ENCODE peak calls at places on chromosomes 1 and 21, in nine cellular contexts. J, T, O, C, S, D, R, H and U are unnamed samples.

GRCh38 chr21:43934716-43935705 is 70.0 kb downstream of the AGPAT3 start:
- DNase-seq in J (no peak), T (no peak), O (no peak), C (no peak), S (no peak), D (no peak), R (no peak), H (no peak), U (no peak)

GRCh38 chr1:159141584-159142518 is 29.6 kb upstream of the CADM3 start:
- DNase-seq in J (peak; percentile 89), T (no peak), O (peak; percentile 73), C (no peak), S (no peak), D (no peak), R (peak; percentile 64), H (peak; percentile 12), U (no peak)

GRCh38 chr1:213692236-213692831 is 295.4 kb upstream of the PROX1 start:
- DNase-seq in J (no peak), T (no peak), O (no peak), C (no peak), S (no peak), D (no peak), R (no peak), H (no peak), U (no peak)

GRCh38 chr1:4177425-4178150 is 277.5 kb upstream of the C1orf174 start:
- DNase-seq in J (no peak), T (no peak), O (no peak), C (no peak), S (no peak), D (peak; percentile 9), R (no peak), H (no peak), U (no peak)

GRCh38 chr1:150362721-150363425 is 1.1 kb upstream of the RPRD2 start:
- DNase-seq in J (no peak), T (peak; percentile 13), O (peak; percentile 5), C (no peak), S (no peak), D (no peak), R (no peak), H (no peak), U (no peak)

GRCh38 chr1:19529570-19530145 is 44.3 kb upstream of the CAPZB start:
- DNase-seq in J (no peak), T (no peak), O (no peak), C (no peak), S (no peak), D (no peak), R (no peak), H (no peak), U (no peak)

GRCh38 chr1:165734906-165735305 is 33.8 kb downstream of the TMCO1 start:
- DNase-seq in J (no peak), T (no peak), O (no peak), C (no peak), S (no peak), D (no peak), R (no peak), H (no peak), U (no peak)

GRCh38 chr1:108503062-108503740 is 53.1 kb downstream of the NBPF6 start:
- DNase-seq in J (peak; percentile 93), T (no peak), O (peak; percentile 97), C (no peak), S (no peak), D (no peak), R (peak; percentile 80), H (no peak), U (no peak)

GRCh38 chr1:220906561-220907334 is 27.5 kb downstream of the HLX start:
- DNase-seq in J (peak; percentile 69), T (no peak), O (peak; percentile 91), C (no peak), S (no peak), D (no peak), R (peak; percentile 37), H (no peak), U (no peak)

GRCh38 chr1:89701746-89702241 is 68.9 kb downstream of the LRRC8C start:
- DNase-seq in J (no peak), T (peak; percentile 15), O (no peak), C (no peak), S (no peak), D (no peak), R (no peak), H (no peak), U (no peak)

GRCh38 chr1:192442736-192443135 is 125.9 kb downstream of the RGS21 start:
- DNase-seq in J (no peak), T (no peak), O (no peak), C (no peak), S (no peak), D (no peak), R (no peak), H (no peak), U (no peak)

GRCh38 chr1:205680073-205680851 is at the start of gene SLC45A3:
- DNase-seq in J (no peak), T (peak; percentile 33), O (peak; percentile 19), C (peak; percentile 34), S (no peak), D (peak; percentile 17), R (no peak), H (peak; percentile 66), U (no peak)

GRCh38 chr1:111191496-111191895 is 8.9 kb downstream of the DENND2D start:
- DNase-seq in J (peak; percentile 14), T (no peak), O (peak; percentile 92), C (no peak), S (no peak), D (no peak), R (peak; percentile 68), H (no peak), U (no peak)

GRCh38 chr1:48692235-48692634 is 84.5 kb downstream of the BEND5 start:
- DNase-seq in J (no peak), T (no peak), O (no peak), C (no peak), S (no peak), D (no peak), R (peak; percentile 20), H (no peak), U (no peak)

GRCh38 chr1:209443361-209443931 is 140.1 kb upstream of the CAMK1G start:
- DNase-seq in J (no peak), T (no peak), O (no peak), C (no peak), S (no peak), D (no peak), R (no peak), H (no peak), U (no peak)

GRCh38 chr1:89754518-89754917 is 66.3 kb upstream of the LRRC8D start:
- DNase-seq in J (no peak), T (no peak), O (peak; percentile 38), C (no peak), S (no peak), D (peak; percentile 12), R (no peak), H (peak; percentile 48), U (no peak)

GRCh38 chr1:43563779-43564616 is 33.3 kb downstream of the PTPRF start:
- DNase-seq in J (no peak), T (no peak), O (no peak), C (no peak), S (no peak), D (no peak), R (no peak), H (no peak), U (no peak)

GRCh38 chr21:27269646-27270045 is 302.8 kb upstream of the ADAMTS5 start:
- DNase-seq in J (peak; percentile 85), T (no peak), O (peak; percentile 91), C (no peak), S (no peak), D (no peak), R (peak; percentile 84), H (no peak), U (no peak)

GRCh38 chr1:36307601-36308330 is 1.6 kb downstream of the SH3D21 start:
- DNase-seq in J (no peak), T (no peak), O (no peak), C (no peak), S (no peak), D (no peak), R (no peak), H (no peak), U (no peak)

GRCh38 chr1:30342535-30343141 is 380.7 kb downstream of the MATN1 start:
- DNase-seq in J (no peak), T (no peak), O (no peak), C (no peak), S (no peak), D (no peak), R (no peak), H (no peak), U (no peak)

GRCh38 chr1:213337025-213337678 is 286.1 kb downstream of the RPS6KC1 start:
- DNase-seq in J (no peak), T (no peak), O (no peak), C (no peak), S (no peak), D (no peak), R (no peak), H (no peak), U (no peak)

GRCh38 chr1:3067671-3068399 is 1.2 kb upstream of the PRDM16 start:
- DNase-seq in J (no peak), T (no peak), O (no peak), C (no peak), S (no peak), D (no peak), R (no peak), H (no peak), U (no peak)

GRCh38 chr1:184574588-184574987 is 180.1 kb downstream of the EDEM3 start:
- DNase-seq in J (no peak), T (no peak), O (no peak), C (no peak), S (no peak), D (no peak), R (no peak), H (no peak), U (no peak)